ENCODE peak calls at places on chromosomes 7 and 10, in five cellular contexts. B, Q, W, K and E are unnamed samples.

GRCh38 chr7:5824297-5824610 is 42.8 kb upstream of the RNF216 start:
- DNase-seq in B (peak), Q (no peak), W (no peak), K (no peak), E (no peak)

GRCh38 chr10:35420044-35420443 is 83.7 kb downstream of the CCNY start:
- DNase-seq in B (no peak), Q (no peak), W (no peak), K (peak), E (peak)

GRCh38 chr10:97069576-97070362 is 116.0 kb downstream of the SLIT1 start:
- DNase-seq in B (no peak), Q (no peak), W (no peak), K (peak), E (peak)

GRCh38 chr7:917255-918117 is 37.0 kb downstream of the ADAP1 start:
- DNase-seq in B (no peak), Q (no peak), W (no peak), K (no peak), E (no peak)

GRCh38 chr10:77496941-77497420 is 140.6 kb downstream of the KCNMA1 start:
- DNase-seq in B (no peak), Q (no peak), W (no peak), K (no peak), E (no peak)

GRCh38 chr7:159104188-159105030 is 40.3 kb downstream of the VIPR2 start:
- DNase-seq in B (no peak), Q (no peak), W (no peak), K (no peak), E (no peak)

GRCh38 chr10:97648557-97649404 is 8.3 kb downstream of the PI4K2A start:
- DNase-seq in B (peak), Q (peak), W (no peak), K (peak), E (peak)

GRCh38 chr7:112157072-112157471 is 49.1 kb downstream of the DOCK4 start:
- DNase-seq in B (no peak), Q (no peak), W (no peak), K (peak), E (peak)

GRCh38 chr10:106625761-106626160 is 538.7 kb downstream of the SORCS1 start:
- DNase-seq in B (no peak), Q (no peak), W (no peak), K (no peak), E (no peak)

GRCh38 chr7:16813232-16813616 is 8.4 kb upstream of the AGR2 start:
- DNase-seq in B (no peak), Q (no peak), W (no peak), K (peak), E (no peak)

GRCh38 chr10:81018898-81019890 is 481.5 kb downstream of the SH2D4B start:
- DNase-seq in B (no peak), Q (peak), W (peak), K (peak), E (peak)

GRCh38 chr7:19378340-19378704 is 233.1 kb upstream of the FERD3L start:
- DNase-seq in B (no peak), Q (no peak), W (no peak), K (no peak), E (no peak)

GRCh38 chr10:15262036-15262713 is 93.7 kb upstream of the NMT2 start:
- DNase-seq in B (no peak), Q (no peak), W (no peak), K (peak), E (peak)

GRCh38 chr7:1368150-1368681 is 91.1 kb downstream of the MICALL2 start:
- DNase-seq in B (no peak), Q (no peak), W (no peak), K (no peak), E (no peak)

GRCh38 chr10:100909506-100910260 is 3.1 kb upstream of the SLF2 start:
- DNase-seq in B (no peak), Q (no peak), W (no peak), K (no peak), E (peak)

GRCh38 chr10:8182841-8183240 is 128.4 kb downstream of the GATA3 start:
- DNase-seq in B (no peak), Q (no peak), W (no peak), K (no peak), E (no peak)

GRCh38 chr10:120931423-120931822 is 80.3 kb downstream of the WDR11 start:
- DNase-seq in B (no peak), Q (no peak), W (no peak), K (no peak), E (no peak)

GRCh38 chr7:35024298-35024697 is 13.0 kb downstream of the DPY19L1 start:
- DNase-seq in B (no peak), Q (no peak), W (no peak), K (no peak), E (no peak)

GRCh38 chr7:11192506-11192905 is 218.8 kb downstream of the PHF14 start:
- DNase-seq in B (no peak), Q (no peak), W (no peak), K (peak), E (peak)

GRCh38 chr10:117476716-117477115 is 65.8 kb upstream of the EMX2 start:
- DNase-seq in B (no peak), Q (no peak), W (no peak), K (no peak), E (no peak)

GRCh38 chr10:15738237-15738928 is 18.7 kb upstream of the ITGA8 start:
- DNase-seq in B (no peak), Q (no peak), W (no peak), K (peak), E (no peak)

GRCh38 chr10:4013651-4014085 is 228.7 kb upstream of the KLF6 start:
- DNase-seq in B (peak), Q (no peak), W (peak), K (no peak), E (no peak)

GRCh38 chr7:131244259-131244852 is 83.3 kb upstream of the MKLN1 start:
- DNase-seq in B (no peak), Q (peak), W (no peak), K (peak), E (peak)

GRCh38 chr10:5840314-5841307 is 27.4 kb upstream of the GDI2 start:
- DNase-seq in B (no peak), Q (peak), W (no peak), K (peak), E (no peak)

GRCh38 chr7:120991133-120991532 is 2.6 kb downstream of the CPED1 start:
- DNase-seq in B (no peak), Q (no peak), W (no peak), K (no peak), E (no peak)

GRCh38 chr10:129853236-129853946 is 110.7 kb downstream of the EBF3 start:
- DNase-seq in B (no peak), Q (peak), W (no peak), K (peak), E (no peak)

GRCh38 chr7:57404343-57404966 is 45.5 kb upstream of the ZNF716 start:
- DNase-seq in B (no peak), Q (no peak), W (no peak), K (no peak), E (no peak)

GRCh38 chr10:48507933-48508830 is 96.7 kb downstream of the ARHGAP22 start:
- DNase-seq in B (peak), Q (no peak), W (no peak), K (no peak), E (no peak)

GRCh38 chr10:34798654-34799053 is 16.4 kb downstream of the PARD3 start:
- DNase-seq in B (no peak), Q (no peak), W (no peak), K (no peak), E (no peak)

GRCh38 chr7:31493714-31494181 is 20.1 kb upstream of the ITPRID1 start:
- DNase-seq in B (no peak), Q (peak), W (no peak), K (no peak), E (no peak)

GRCh38 chr7:69199048-69199447 is 399.2 kb upstream of the AUTS2 start:
- DNase-seq in B (no peak), Q (no peak), W (no peak), K (no peak), E (no peak)

GRCh38 chr7:36391436-36392198 is 2.0 kb downstream of the ANLN start:
- DNase-seq in B (no peak), Q (no peak), W (peak), K (no peak), E (no peak)

GRCh38 chr10:11516419-11516721 is 95.1 kb downstream of the USP6NL start:
- DNase-seq in B (no peak), Q (no peak), W (no peak), K (no peak), E (no peak)

GRCh38 chr10:23399701-23400144 is 39.2 kb upstream of the OTUD1 start:
- DNase-seq in B (no peak), Q (no peak), W (peak), K (peak), E (peak)

GRCh38 chr7:7433736-7434260 is 101.9 kb downstream of the COL28A1 start:
- DNase-seq in B (no peak), Q (no peak), W (no peak), K (no peak), E (no peak)

GRCh38 chr7:68964060-68964459 is 634.2 kb upstream of the AUTS2 start:
- DNase-seq in B (no peak), Q (no peak), W (no peak), K (no peak), E (peak)

GRCh38 chr10:19979628-19980027 is 163.4 kb downstream of the PLXDC2 start:
- DNase-seq in B (no peak), Q (no peak), W (no peak), K (no peak), E (no peak)

GRCh38 chr7:145863-146262 is 46.5 kb upstream of the FAM20C start:
- DNase-seq in B (no peak), Q (no peak), W (no peak), K (no peak), E (no peak)

GRCh38 chr7:44264221-44264956 is 61.0 kb downstream of the CAMK2B start:
- DNase-seq in B (no peak), Q (peak), W (peak), K (no peak), E (no peak)